ENCODE peak calls at places on chromosomes 1 and 21, in five cellular contexts. J is GM20000, D is BE2C, Y is activated B cell treated with CpG ODN at 0.5 μM for 24 hours, L is omental fat pad. E is an unnamed sample.

GRCh38 chr1:49294539-49294938 is 517.8 kb upstream of the BEND5 start:
- DNase-seq in J (no peak), D (no peak), L (no peak), Y (no peak), E (no peak)

GRCh38 chr1:241156231-241156965 is 200.6 kb downstream of the RGS7 start:
- DNase-seq in J (no peak), D (no peak), L (no peak), Y (no peak), E (no peak)

GRCh38 chr1:203028067-203028783 is 1.9 kb downstream of the PPFIA4 start:
- DNase-seq in Y (no peak), L (no peak), J (peak; percentile 6), D (peak; percentile 71), E (no peak)

GRCh38 chr1:233406994-233407631 is 79.6 kb downstream of the MAP3K21 start:
- DNase-seq in J (peak; percentile 7), D (no peak), L (no peak), Y (no peak), E (no peak)

GRCh38 chr1:3516481-3516869 is 62.0 kb downstream of the ARHGEF16 start:
- DNase-seq in J (no peak), L (no peak), D (no peak), Y (no peak), E (no peak)

GRCh38 chr1:212670301-212670700 is 29.3 kb downstream of the BATF3 start:
- DNase-seq in Y (no peak), L (no peak), J (no peak), D (no peak), E (no peak)

GRCh38 chr1:235632538-235633219 is 16.9 kb downstream of the GNG4 start:
- DNase-seq in D (no peak), Y (no peak), L (no peak), J (peak; percentile 72), E (no peak)

GRCh38 chr1:71859806-71860205 is 422.5 kb downstream of the NEGR1 start:
- DNase-seq in D (no peak), Y (no peak), L (no peak), J (no peak), E (no peak)

GRCh38 chr1:47755368-47755990 is 241.7 kb downstream of the TRABD2B start:
- DNase-seq in L (no peak), D (peak; percentile 33), J (peak; percentile 64), Y (peak; percentile 29), E (no peak)

GRCh38 chr1:172145231-172145651 is 275.2 kb upstream of the C1orf105 start:
- DNase-seq in D (peak; percentile 23), J (no peak), L (no peak), Y (no peak), E (no peak)

GRCh38 chr1:65527211-65527610 is 106.7 kb downstream of the LEPR start:
- DNase-seq in J (no peak), L (no peak), D (no peak), Y (no peak), E (no peak)

GRCh38 chr1:205376739-205377138 is 20.0 kb upstream of the KLHDC8A start:
- DNase-seq in D (no peak), J (no peak), L (no peak), Y (no peak), E (no peak)

GRCh38 chr1:47780469-47780995 is 216.7 kb downstream of the TRABD2B start:
- DNase-seq in J (no peak), Y (no peak), L (no peak), D (no peak), E (no peak)

GRCh38 chr1:109438798-109439297 is 12.6 kb upstream of the PSMA5 start:
- DNase-seq in J (peak; percentile 19), L (no peak), D (no peak), Y (no peak), E (no peak)

GRCh38 chr21:38804617-38805281 is 980 bp upstream of the ETS2 start:
- DNase-seq in J (peak; percentile 49), D (peak; percentile 74), Y (no peak), L (no peak), E (peak; percentile 58)

GRCh38 chr1:93827633-93828436 is 51.2 kb downstream of the DNTTIP2 start:
- DNase-seq in J (no peak), D (no peak), Y (no peak), L (no peak), E (no peak)

GRCh38 chr1:227325195-227325594 is 6.9 kb upstream of the CDC42BPA start:
- DNase-seq in L (no peak), J (no peak), Y (no peak), D (no peak), E (no peak)

GRCh38 chr1:192749349-192749748 is 59.5 kb upstream of the RGS2 start:
- DNase-seq in J (no peak), L (no peak), D (no peak), Y (no peak), E (no peak)

GRCh38 chr1:84780000-84780716 is 89.9 kb upstream of the SSX2IP start:
- DNase-seq in D (no peak), J (no peak), L (no peak), Y (no peak), E (no peak)

GRCh38 chr1:12336436-12336835 is 106.6 kb downstream of the VPS13D start:
- DNase-seq in J (no peak), Y (no peak), L (no peak), D (no peak), E (no peak)
- TF ChIP-seq CTCF in J (no peak), Y (no peak), L (no peak), D (no peak), E (no peak)

DNA sequence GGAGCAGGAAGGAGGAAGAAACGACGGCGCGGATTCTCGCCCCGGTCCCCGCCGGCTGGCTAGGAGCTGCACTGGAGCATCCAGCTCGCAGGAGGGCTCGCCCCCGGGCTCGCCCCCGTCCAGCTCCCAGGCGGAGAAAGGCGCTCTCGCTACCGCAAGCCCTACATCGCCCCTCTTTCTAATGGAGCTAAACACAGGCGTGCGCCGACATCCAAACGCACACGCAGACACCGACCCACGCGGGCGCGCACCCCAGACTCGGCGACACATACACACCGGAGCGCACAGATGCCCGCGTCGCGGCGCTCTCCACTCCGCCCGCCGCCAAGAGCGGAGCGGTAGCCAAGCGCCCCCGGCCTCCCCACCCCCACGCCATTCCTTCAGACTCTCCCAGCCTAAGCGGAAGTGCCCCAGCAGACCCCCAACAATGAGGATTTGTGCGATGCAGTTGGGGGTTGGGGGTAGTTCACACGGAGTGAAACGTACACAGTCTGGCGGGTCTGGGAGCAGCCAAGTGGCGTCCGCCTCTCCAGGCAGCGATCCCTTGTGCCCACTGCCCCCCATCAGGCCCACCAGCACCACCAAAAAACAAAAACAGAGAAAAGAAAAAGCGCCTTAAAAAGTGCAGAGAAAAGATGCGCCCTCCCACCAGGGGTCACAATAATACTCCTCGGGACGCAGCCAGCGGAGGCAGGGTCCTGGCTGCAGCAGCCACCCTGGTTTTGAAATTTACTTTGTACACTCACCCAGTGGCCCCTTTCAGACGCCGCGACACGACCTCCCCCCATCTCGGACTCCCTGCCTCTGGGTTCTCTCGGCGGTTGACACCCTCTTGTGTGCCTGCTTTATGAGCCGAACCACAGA is 1.4 kb downstream of the DAB1 start:
- DNase-seq in D (no peak), J (no peak), Y (no peak), L (no peak), E (no peak)
- TF ChIP-seq CTCF in D (no peak), J (no peak), Y (no peak), L (no peak), E (no peak)

GRCh38 chr1:106226550-106226949 is 829.9 kb upstream of the PRMT6 start:
- DNase-seq in J (no peak), Y (no peak), L (no peak), D (no peak), E (no peak)

GRCh38 chr1:106224426-106224825 is 832.0 kb upstream of the PRMT6 start:
- DNase-seq in J (no peak), Y (no peak), L (no peak), D (no peak), E (no peak)

GRCh38 chr1:106222415-106222814 is 834.1 kb upstream of the PRMT6 start:
- DNase-seq in Y (no peak), J (no peak), D (no peak), L (no peak), E (no peak)

GRCh38 chr1:106225406-106225805 is 831.1 kb upstream of the PRMT6 start:
- DNase-seq in Y (no peak), J (no peak), D (no peak), L (no peak), E (no peak)
- TF ChIP-seq CTCF in Y (no peak), J (no peak), D (no peak), L (no peak), E (no peak)

GRCh38 chr1:169929210-169929526 is 35.5 kb upstream of the SCYL3 start:
- DNase-seq in D (no peak), L (no peak), J (no peak), Y (no peak), E (no peak)
- TF ChIP-seq CTCF in D (no peak), L (no peak), J (no peak), Y (no peak), E (peak; percentile 38)

GRCh38 chr1:162357681-162358266 is 18.9 kb downstream of the SPATA46 start:
- DNase-seq in D (peak; percentile 30), J (peak; percentile 60), Y (no peak), L (no peak), E (no peak)
- TF ChIP-seq CTCF in D (peak; percentile 71), J (peak; percentile 42), Y (no peak), L (no peak), E (peak; percentile 67)

GRCh38 chr1:30906631-30907389 is 1.7 kb downstream of the SDC3 start:
- DNase-seq in D (no peak), J (no peak), Y (no peak), L (no peak), E (no peak)

GRCh38 chr1:30908446-30908885 is at the start of gene SDC3:
- DNase-seq in J (peak; percentile 81), Y (no peak), D (no peak), L (no peak), E (no peak)

GRCh38 chr1:30907390-30907640 is 1.2 kb downstream of the SDC3 start:
- DNase-seq in D (no peak), J (no peak), L (no peak), Y (no peak), E (no peak)

GRCh38 chr1:30908886-30909777 is 574 bp upstream of the SDC3 start:
- DNase-seq in J (no peak), D (no peak), Y (no peak), L (no peak), E (no peak)

DNA sequence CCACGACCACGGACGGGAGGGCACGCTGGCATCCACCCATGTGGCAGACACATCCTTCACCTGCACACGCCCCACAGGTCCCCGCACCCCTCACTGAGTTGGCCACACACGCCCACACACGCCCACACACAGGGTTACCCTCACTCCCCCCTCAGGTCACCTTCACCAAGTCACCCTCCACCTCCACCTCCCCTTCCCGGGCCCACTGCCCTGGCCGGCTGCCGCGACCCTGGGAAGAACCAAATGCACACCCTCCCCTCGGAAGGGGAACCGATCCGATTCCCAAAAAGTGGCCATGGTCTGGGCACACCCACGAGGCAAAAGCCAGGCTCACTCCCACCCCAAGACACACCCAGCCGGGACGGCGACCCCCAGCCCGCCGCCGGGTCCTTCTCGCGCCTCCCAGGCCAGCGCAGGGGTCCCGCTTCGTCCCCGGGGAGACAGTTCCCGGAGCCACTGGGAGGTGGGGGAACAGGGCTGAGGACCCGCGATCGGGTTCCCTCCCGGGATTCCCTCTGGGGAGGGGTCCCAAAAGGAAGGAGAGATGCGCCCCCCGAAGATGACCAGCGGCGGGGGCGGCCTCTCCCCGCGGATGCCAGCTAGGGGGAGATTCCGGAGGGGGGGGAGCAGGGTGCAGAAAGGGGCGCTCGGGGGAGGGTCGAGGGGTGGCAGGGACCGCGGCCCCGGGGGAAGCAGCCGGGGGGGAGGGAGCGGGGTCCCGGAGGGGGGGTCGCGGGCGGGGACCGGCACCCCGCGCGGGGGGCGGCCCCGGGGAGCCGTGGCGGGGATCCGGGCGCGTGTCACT is 715 bp downstream of the SDC3 start:
- DNase-seq in L (no peak), D (no peak), Y (no peak), J (no peak), E (no peak)
- TF ChIP-seq CTCF in L (no peak), D (no peak), Y (no peak), J (no peak), E (no peak)